ENCODE peak calls at places on chromosomes 16 and 17, in six cellular contexts. J, X, R, I, Q and T are unnamed samples. For H3K4me1, the result is how much of the 10 kb centered on the place peaks cover.

GRCh38 chr17:80565347-80566053 is 20.9 kb downstream of the RPTOR start:
- DNase-seq in J (no peak), X (no peak), R (no peak), I (peak), Q (no peak), T (no peak)

GRCh38 chr17:42067371-42068180 is 17.2 kb upstream of the C17orf113 start:
- DNase-seq in J (peak), X (peak), R (peak), I (peak), Q (peak), T (peak)

GRCh38 chr17:36864827-36865320 is 72.4 kb upstream of the LHX1 start:
- DNase-seq in J (no peak), X (no peak), R (no peak), I (no peak), Q (no peak), T (no peak)

GRCh38 chr17:50028207-50029120 is 27.4 kb upstream of the ITGA3 start:
- DNase-seq in J (no peak), X (no peak), R (peak), I (no peak), Q (no peak), T (peak)

GRCh38 chr16:69481901-69482341 is 57.5 kb downstream of the CYB5B start:
- DNase-seq in J (peak), X (no peak), R (peak), I (peak), Q (no peak), T (no peak)

GRCh38 chr16:73154063-73154870 is 106.3 kb upstream of the ZFHX3 start:
- DNase-seq in J (no peak), X (no peak), R (no peak), I (no peak), Q (no peak), T (no peak)

GRCh38 chr17:8413321-8413720 is 15.7 kb upstream of the RNF222 start:
- DNase-seq in J (no peak), X (no peak), R (no peak), I (no peak), Q (peak), T (no peak)

GRCh38 chr17:39688945-39689344 is 1.1 kb upstream of the PGAP3 start:
- DNase-seq in J (no peak), X (no peak), R (no peak), I (no peak), Q (no peak), T (no peak)

GRCh38 chr17:37274432-37274831 is 101.4 kb upstream of the C17orf78 start:
- DNase-seq in J (no peak), X (no peak), R (no peak), I (no peak), Q (no peak), T (no peak)

GRCh38 chr16:14050297-14051027 is 20.7 kb upstream of the MRTFB start:
- DNase-seq in J (no peak), X (no peak), R (no peak), I (peak), Q (no peak), T (no peak)

GRCh38 chr17:76208120-76208519 is 32.2 kb downstream of the RNF157 start:
- DNase-seq in J (no peak), X (no peak), R (no peak), I (no peak), Q (peak), T (no peak)

GRCh38 chr17:49439305-49439672 is 24.6 kb upstream of the PHB1 start:
- DNase-seq in J (no peak), X (no peak), R (no peak), I (peak), Q (no peak), T (no peak)

GRCh38 chr17:42980274-42980765 is at the start of gene RUNDC1:
- DNase-seq in J (peak), X (peak), R (peak), I (peak), Q (peak), T (peak)

GRCh38 chr17:8122923-8123694 is 797 bp downstream of the HES7 start:
- DNase-seq in J (no peak), X (peak), R (no peak), I (no peak), Q (peak), T (no peak)

GRCh38 chr16:86252596-86252995 is 257.7 kb upstream of the FOXF1 start:
- DNase-seq in J (peak), X (no peak), R (no peak), I (no peak), Q (no peak), T (peak)

GRCh38 chr16:85047867-85048455 is 20.4 kb downstream of the KIAA0513 start:
- DNase-seq in J (peak), X (no peak), R (no peak), I (no peak), Q (no peak), T (no peak)

GRCh38 chr16:27795992-27796614 is 246.2 kb downstream of the KATNIP start:
- DNase-seq in J (peak), X (peak), R (no peak), I (peak), Q (peak), T (peak)

GRCh38 chr16:72927199-72928088 is 120.5 kb downstream of the ZFHX3 start:
- DNase-seq in J (peak), X (no peak), R (no peak), I (no peak), Q (no peak), T (no peak)

GRCh38 chr16:48353565-48354163 is 31.5 kb downstream of the SIAH1 start:
- DNase-seq in J (peak), X (peak), R (no peak), I (peak), Q (peak), T (peak)

GRCh38 chr16:27363797-27364196 is 38.2 kb upstream of the IL21R start:
- DNase-seq in J (peak), X (no peak), R (no peak), I (no peak), Q (no peak), T (no peak)

GRCh38 chr17:10616502-10617119 is 40.5 kb downstream of the MYH3 start:
- DNase-seq in J (peak), X (peak), R (peak), I (peak), Q (peak), T (peak)

GRCh38 chr17:32628645-32629044 is 141.9 kb downstream of the CDK5R1 start:
- DNase-seq in J (no peak), X (no peak), R (no peak), I (no peak), Q (no peak), T (no peak)

GRCh38 chr17:9021985-9022552 is 759 bp downstream of the NTN1 start:
- DNase-seq in J (no peak), X (peak), R (peak), I (no peak), Q (no peak), T (peak)

GRCh38 chr16:85686912-85687591 is 1.7 kb downstream of the GINS2 start:
- DNase-seq in J (peak), X (no peak), R (no peak), I (no peak), Q (no peak), T (no peak)

GRCh38 chr17:72414967-72415853 is 294.4 kb downstream of the SOX9 start:
- DNase-seq in J (no peak), X (no peak), R (no peak), I (no peak), Q (no peak), T (no peak)

GRCh38 chr16:57416084-57416483 is 11.5 kb downstream of the CCL17 start:
- DNase-seq in J (no peak), X (no peak), R (no peak), I (no peak), Q (no peak), T (no peak)

GRCh38 chr16:67917852-67918236 is 13.8 kb downstream of the CTRL start:
- DNase-seq in J (no peak), X (no peak), R (no peak), I (no peak), Q (no peak), T (no peak)

GRCh38 chr16:5041604-5042133 is 7.9 kb upstream of the NAGPA start:
- DNase-seq in J (no peak), X (no peak), R (no peak), I (no peak), Q (no peak), T (peak)

GRCh38 chr17:1109606-1110523 is 69.9 kb downstream of the ABR start:
- DNase-seq in J (peak), X (no peak), R (peak), I (peak), Q (no peak), T (no peak)

GRCh38 chr17:76085066-76085730 is 6.2 kb downstream of the ZACN start:
- DNase-seq in J (no peak), X (no peak), R (no peak), I (no peak), Q (no peak), T (no peak)

GRCh38 chr17:50207318-50207717 is 5.9 kb upstream of the COL1A1 start:
- DNase-seq in J (no peak), X (no peak), R (no peak), I (no peak), Q (no peak), T (no peak)

GRCh38 chr17:32697728-32698625 is 178.9 kb downstream of the MYO1D start:
- DNase-seq in J (no peak), X (no peak), R (no peak), I (no peak), Q (no peak), T (no peak)

GRCh38 chr16:49474741-49475140 is 101.1 kb downstream of the C16orf78 start:
- DNase-seq in J (peak), X (no peak), R (no peak), I (peak), Q (no peak), T (no peak)

GRCh38 chr17:9529033-9529748 is 46.4 kb downstream of the STX8 start:
- DNase-seq in J (no peak), X (no peak), R (no peak), I (no peak), Q (no peak), T (peak)

GRCh38 chr16:85912271-85912974 is 13.5 kb downstream of the IRF8 start:
- DNase-seq in J (peak), X (no peak), R (no peak), I (no peak), Q (no peak), T (no peak)

GRCh38 chr16:29745853-29746345 is at the start of gene C16orf54:
- DNase-seq in J (peak), X (peak), R (peak), I (no peak), Q (peak), T (no peak)

DNA sequence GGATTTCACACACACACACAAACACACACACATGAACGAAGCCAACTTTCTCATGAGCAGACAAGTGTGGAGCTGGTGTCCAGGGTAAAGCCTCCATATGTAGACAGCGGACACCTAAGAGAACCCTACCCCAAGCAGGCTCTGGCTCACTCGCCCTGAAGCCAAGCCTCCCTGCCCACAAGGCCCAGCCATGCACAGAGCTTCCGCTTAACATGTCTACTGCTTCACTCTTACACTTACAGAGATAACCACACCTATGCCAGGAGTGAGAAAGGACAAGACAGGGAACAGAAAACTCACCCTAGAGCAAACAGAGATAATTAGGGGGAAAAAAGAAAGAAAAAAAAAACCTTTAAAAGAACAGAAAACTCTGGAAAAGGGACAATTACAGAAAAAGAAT is 67.5 kb downstream of the CYTH1 start:
- DNase-seq in J (no peak), X (no peak), R (no peak), I (no peak), Q (no peak), T (no peak)
- H3K4me1 ChIP-seq in J (under half), X (half or more), R (half or more), I (under half), Q (half or more), T (under half)

GRCh38 chr17:82369211-82369610 is 2.4 kb upstream of the UTS2R start:
- DNase-seq in J (no peak), X (no peak), R (no peak), I (no peak), Q (no peak), T (no peak)

GRCh38 chr17:82372063-82372590 is 562 bp downstream of the UTS2R start:
- DNase-seq in J (no peak), X (no peak), R (no peak), I (no peak), Q (no peak), T (no peak)

GRCh38 chr17:82371333-82372062 is at the start of gene UTS2R:
- DNase-seq in J (no peak), X (no peak), R (no peak), I (no peak), Q (no peak), T (no peak)

GRCh38 chr17:82372591-82373452 is 1.3 kb downstream of the UTS2R start:
- DNase-seq in J (no peak), X (no peak), R (no peak), I (no peak), Q (no peak), T (peak)

DNA sequence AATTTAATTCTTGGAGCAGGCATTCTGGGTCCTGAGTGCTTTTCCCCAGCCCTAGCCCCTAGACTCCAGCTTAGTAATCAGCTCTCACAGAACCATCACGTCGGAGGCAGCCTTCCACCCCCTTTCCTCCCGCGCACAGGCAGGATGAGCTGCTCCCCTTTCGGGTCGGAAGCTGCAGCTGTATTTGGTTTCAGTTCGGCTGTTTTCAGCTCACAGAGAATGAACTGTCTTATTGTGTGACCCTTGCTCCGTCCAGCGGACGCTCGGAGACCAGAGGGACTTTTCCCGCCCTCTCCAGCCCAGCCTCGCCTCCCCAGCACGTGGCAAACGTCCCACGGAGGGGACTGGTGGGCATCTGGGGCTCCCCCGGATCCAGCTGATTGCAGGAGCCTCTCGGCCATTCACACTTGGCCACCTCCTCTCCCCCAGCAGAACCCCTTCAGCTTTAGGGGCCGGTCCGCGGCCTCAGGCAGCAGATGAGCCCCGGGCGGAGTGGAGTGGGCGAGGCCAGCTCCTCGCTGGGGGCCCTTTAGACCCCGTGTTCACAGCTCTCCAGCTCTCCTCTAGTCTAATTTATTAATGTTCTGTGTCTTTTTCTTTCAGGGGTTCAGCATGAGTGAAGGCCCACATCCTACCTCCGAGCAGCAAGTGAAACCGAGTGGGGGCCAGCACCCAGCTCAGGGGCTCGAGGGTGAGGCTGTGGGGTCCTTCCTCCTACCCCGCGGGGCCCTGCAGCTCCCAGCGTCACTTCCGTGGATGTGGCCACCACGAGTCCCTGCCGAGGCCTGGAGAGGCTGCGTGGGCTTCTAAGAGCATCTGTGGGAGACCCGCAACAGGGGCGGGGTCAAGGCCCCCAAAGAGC is 863 bp upstream of the UTS2R start:
- DNase-seq in J (peak), X (no peak), R (no peak), I (no peak), Q (no peak), T (peak)
- H3K4me3 ChIP-seq in J (no peak), X (peak), R (peak), I (no peak), Q (peak), T (no peak)

GRCh38 chr16:12547608-12547922 is 256.1 kb downstream of the CPPED1 start:
- DNase-seq in J (no peak), X (no peak), R (no peak), I (no peak), Q (no peak), T (no peak)

GRCh38 chr16:12545292-12545610 is 258.4 kb downstream of the CPPED1 start:
- DNase-seq in J (no peak), X (no peak), R (no peak), I (no peak), Q (no peak), T (no peak)

GRCh38 chr16:12546918-12547607 is 256.6 kb downstream of the CPPED1 start:
- DNase-seq in J (no peak), X (no peak), R (no peak), I (no peak), Q (no peak), T (no peak)

GRCh38 chr16:12544477-12545291 is 259.0 kb downstream of the CPPED1 start:
- DNase-seq in J (no peak), X (no peak), R (no peak), I (no peak), Q (no peak), T (no peak)

GRCh38 chr16:12545792-12546342 is 257.8 kb downstream of the CPPED1 start:
- DNase-seq in J (no peak), X (no peak), R (no peak), I (no peak), Q (no peak), T (no peak)
- H3K4me1 ChIP-seq in J (under half), X (under half), R (under half), I (under half), Q (under half), T (under half)

DNA sequence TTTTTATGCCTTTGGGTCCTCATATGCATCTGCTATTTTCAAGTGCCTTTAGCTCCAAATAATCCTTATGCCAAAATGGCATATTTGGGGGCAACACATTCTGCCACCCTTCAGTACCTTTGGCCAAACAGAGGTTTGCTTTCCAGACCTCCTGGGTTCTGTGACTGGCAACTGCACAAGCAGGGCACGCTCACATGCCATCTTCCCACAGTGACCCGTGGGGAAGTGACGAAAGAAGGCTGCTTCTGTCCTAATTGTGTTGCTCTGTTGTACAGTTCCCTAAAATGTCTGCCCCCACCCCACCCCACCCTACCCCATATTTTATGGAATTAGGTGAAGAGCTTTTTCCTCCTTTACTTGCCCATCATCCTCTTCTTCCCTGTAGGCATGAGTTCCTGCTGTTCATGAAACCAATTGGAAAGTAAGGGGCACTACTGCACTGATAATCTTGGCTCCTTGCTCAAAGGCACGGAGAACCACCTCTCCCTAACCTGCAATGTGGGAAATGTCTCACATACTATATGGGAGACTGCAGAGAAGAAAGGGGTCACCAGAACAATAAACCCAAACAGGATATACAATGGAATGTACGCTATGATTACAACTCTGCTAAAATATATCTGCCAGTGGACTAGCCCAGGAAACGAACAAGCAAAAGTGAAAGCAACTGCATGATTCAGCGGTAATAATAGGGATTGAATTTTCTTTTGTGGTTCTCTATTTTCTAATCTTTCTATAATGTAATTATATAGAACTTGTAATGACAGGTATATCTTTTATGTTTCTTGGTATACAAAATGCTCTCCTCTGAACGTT is 3.3 kb upstream of the SLFN12L start:
- DNase-seq in J (peak), X (peak), R (peak), I (no peak), Q (peak), T (peak)
- H3K4me3 ChIP-seq in J (no peak), X (peak), R (peak), I (no peak), Q (peak), T (no peak)

GRCh38 chr16:15639061-15639568 is 3.8 kb downstream of the MARF1 start:
- DNase-seq in J (no peak), X (peak), R (no peak), I (no peak), Q (no peak), T (no peak)
- H3K4me1 ChIP-seq in J (under half), X (under half), R (under half), I (under half), Q (half or more), T (under half)

GRCh38 chr17:65058615-65059014 is 2.1 kb upstream of the GNA13 start:
- DNase-seq in J (no peak), X (no peak), R (no peak), I (no peak), Q (no peak), T (no peak)

GRCh38 chr17:65057520-65058075 is 1.1 kb upstream of the GNA13 start:
- DNase-seq in J (no peak), X (no peak), R (peak), I (no peak), Q (no peak), T (no peak)

GRCh38 chr17:65060855-65061254 is 4.3 kb upstream of the GNA13 start:
- DNase-seq in J (peak), X (no peak), R (no peak), I (no peak), Q (no peak), T (no peak)

GRCh38 chr17:65055708-65056638 is 567 bp downstream of the GNA13 start:
- DNase-seq in J (peak), X (peak), R (peak), I (peak), Q (peak), T (peak)

GRCh38 chr17:65058151-65058550 is 1.6 kb upstream of the GNA13 start:
- DNase-seq in J (no peak), X (no peak), R (no peak), I (no peak), Q (no peak), T (no peak)
- H3K4me3 ChIP-seq in J (no peak), X (no peak), R (no peak), I (no peak), Q (no peak), T (no peak)

DNA sequence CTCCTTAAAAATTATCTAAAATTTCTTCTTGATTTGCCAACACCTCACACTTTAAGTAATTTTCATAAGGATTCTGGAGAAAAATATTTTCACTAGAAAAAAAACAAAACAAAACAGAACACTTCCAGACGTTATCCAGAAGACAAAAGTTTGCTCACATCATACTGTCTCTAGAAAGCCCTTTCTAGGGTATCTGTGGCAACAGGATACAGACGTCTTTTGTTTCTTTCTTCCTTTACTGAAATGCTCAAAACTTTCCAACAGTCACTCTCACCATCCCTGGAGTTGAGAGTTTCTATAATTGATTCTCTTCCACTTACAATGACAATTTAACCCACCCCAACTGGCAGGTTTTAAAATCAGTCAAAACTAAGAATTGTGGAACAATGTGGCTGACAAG is 2.6 kb downstream of the ZC3H7A start:
- DNase-seq in J (no peak), X (peak), R (no peak), I (no peak), Q (no peak), T (no peak)
- H3K4me1 ChIP-seq in J (under half), X (under half), R (half or more), I (under half), Q (half or more), T (half or more)

GRCh38 chr17:2635241-2635640 is 41.8 kb downstream of the PAFAH1B1 start:
- DNase-seq in J (no peak), X (no peak), R (no peak), I (no peak), Q (no peak), T (no peak)
- H3K4me3 ChIP-seq in J (no peak), X (no peak), R (no peak), I (no peak), Q (no peak), T (no peak)

GRCh38 chr16:2474877-2475412 is at the start of gene TBC1D24:
- DNase-seq in J (peak), X (peak), R (peak), I (peak), Q (peak), T (peak)
- H3K4me1 ChIP-seq in J (under half), X (under half), R (under half), I (under half), Q (under half), T (under half)